ENCODE peak calls at places on chromosome 1, in seven cellular contexts. X, Z, P, N, L, D and H are unnamed samples.

GRCh38 chr1:8572106-8572505 is 245.3 kb downstream of the RERE start:
- DNase-seq in X (no peak), Z (no peak), P (peak; percentile 71), N (no peak), L (no peak), D (no peak), H (peak; percentile 7)

GRCh38 chr1:161013591-161014513 is 7.1 kb downstream of the F11R start:
- DNase-seq in X (no peak), Z (peak; percentile 75), P (peak; percentile 99), N (no peak), L (peak; percentile 74), D (no peak), H (peak; percentile 78)

GRCh38 chr1:43275826-43276620 is 6.2 kb downstream of the TMEM125 start:
- DNase-seq in X (no peak), Z (no peak), P (no peak), N (no peak), L (no peak), D (no peak), H (no peak)

GRCh38 chr1:186806477-186806876 is 22.3 kb upstream of the PLA2G4A start:
- DNase-seq in X (peak; percentile 45), Z (no peak), P (peak; percentile 5), N (no peak), L (no peak), D (no peak), H (peak; percentile 66)

GRCh38 chr1:177209357-177209756 is 38.6 kb downstream of the BRINP2 start:
- DNase-seq in X (no peak), Z (no peak), P (no peak), N (no peak), L (no peak), D (no peak), H (no peak)

GRCh38 chr1:31581821-31582810 is 5.8 kb downstream of the TINAGL1 start:
- DNase-seq in X (no peak), Z (no peak), P (no peak), N (no peak), L (no peak), D (no peak), H (peak; percentile 79)

GRCh38 chr1:35386954-35387353 is 118.4 kb downstream of the ZMYM4 start:
- DNase-seq in X (no peak), Z (no peak), P (no peak), N (no peak), L (no peak), D (no peak), H (no peak)

GRCh38 chr1:66981679-66982078 is 56.9 kb downstream of the MIER1 start:
- DNase-seq in X (no peak), Z (no peak), P (no peak), N (no peak), L (no peak), D (no peak), H (no peak)

GRCh38 chr1:228005511-228006033 is 1.2 kb upstream of the WNT3A start:
- DNase-seq in X (no peak), Z (peak; percentile 10), P (no peak), N (peak; percentile 25), L (no peak), D (no peak), H (no peak)

GRCh38 chr1:76577818-76578185 is 289.5 kb upstream of the ST6GALNAC5 start:
- DNase-seq in X (no peak), Z (no peak), P (no peak), N (no peak), L (no peak), D (no peak), H (no peak)

GRCh38 chr1:154353460-154353904 is 28.2 kb downstream of the ATP8B2 start:
- DNase-seq in X (peak; percentile 26), Z (peak; percentile 73), P (peak; percentile 65), N (no peak), L (peak; percentile 7), D (no peak), H (peak; percentile 75)

GRCh38 chr1:244653439-244654283 is 735 bp downstream of the DESI2 start:
- DNase-seq in X (no peak), Z (no peak), P (peak; percentile 38), N (no peak), L (no peak), D (no peak), H (peak; percentile 18)

GRCh38 chr1:82506970-82507369 is 706.2 kb downstream of the ADGRL2 start:
- DNase-seq in X (no peak), Z (no peak), P (no peak), N (no peak), L (no peak), D (no peak), H (no peak)

GRCh38 chr1:192739476-192740184 is 69.2 kb upstream of the RGS2 start:
- DNase-seq in X (no peak), Z (no peak), P (peak; percentile 71), N (no peak), L (no peak), D (no peak), H (peak; percentile 95)
- TF ChIP-seq JUND in X (no peak), Z (no peak), P (no peak), N (no peak), L (no peak), D (no peak), H (no peak)

GRCh38 chr1:157450106-157450505 is 102.2 kb downstream of the FCRL5 start:
- DNase-seq in X (no peak), Z (no peak), P (no peak), N (no peak), L (no peak), D (no peak), H (no peak)

GRCh38 chr1:157448666-157449065 is 103.6 kb downstream of the FCRL5 start:
- DNase-seq in X (no peak), Z (no peak), P (no peak), N (no peak), L (no peak), D (no peak), H (no peak)
- TF ChIP-seq JUND in X (no peak), Z (no peak), P (no peak), N (no peak), L (no peak), D (no peak), H (no peak)

DNA sequence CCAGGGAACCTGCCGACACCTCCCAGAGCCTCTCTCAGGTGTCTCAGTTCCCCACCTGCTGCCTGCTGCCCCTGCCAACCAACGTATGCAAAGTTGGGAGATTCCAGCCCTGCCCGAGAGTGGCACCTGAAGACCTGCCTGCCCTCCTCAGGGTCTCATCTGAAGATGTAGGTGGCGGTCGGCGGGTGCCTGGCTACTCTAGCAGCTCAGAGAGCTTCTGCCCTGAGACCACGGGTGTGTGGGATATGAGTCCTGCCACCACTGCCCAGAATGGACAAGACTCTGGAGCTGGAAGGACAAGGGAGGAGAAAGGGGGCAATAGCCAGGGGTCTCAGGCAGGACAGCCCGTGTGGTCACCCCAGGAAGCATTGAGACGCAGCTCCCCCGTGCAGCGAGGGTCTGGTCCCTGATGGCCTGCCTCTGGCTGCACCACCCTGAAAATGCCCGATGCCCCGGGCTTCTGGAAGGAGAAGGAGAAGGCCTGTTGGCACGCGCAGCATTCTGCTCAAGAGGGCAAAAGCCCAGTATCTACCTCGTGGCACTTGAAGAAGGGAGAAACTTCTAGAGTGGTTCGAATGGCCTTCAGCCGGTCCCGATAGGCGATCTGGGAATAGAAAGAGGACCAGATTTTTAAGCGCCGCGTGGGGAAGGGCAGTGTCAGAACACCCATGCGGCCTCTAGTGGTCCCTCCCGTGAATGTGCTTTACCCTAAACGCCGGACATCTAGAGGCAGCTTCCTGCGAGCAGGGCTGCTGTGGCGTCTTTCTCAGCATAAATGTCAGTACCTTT is 88.8 kb downstream of the STUM start:
- DNase-seq in X (no peak), Z (peak; percentile 75), P (peak; percentile 38), N (no peak), L (no peak), D (no peak), H (no peak)
- TF ChIP-seq JUND in X (no peak), Z (no peak), P (no peak), N (no peak), L (no peak), D (no peak), H (no peak)

GRCh38 chr1:111404588-111404987 is 22.9 kb downstream of the OVGP1 start:
- DNase-seq in X (no peak), Z (no peak), P (no peak), N (no peak), L (no peak), D (no peak), H (no peak)

GRCh38 chr1:111402083-111402482 is 25.5 kb downstream of the OVGP1 start:
- DNase-seq in X (no peak), Z (no peak), P (no peak), N (no peak), L (no peak), D (no peak), H (no peak)

DNA sequence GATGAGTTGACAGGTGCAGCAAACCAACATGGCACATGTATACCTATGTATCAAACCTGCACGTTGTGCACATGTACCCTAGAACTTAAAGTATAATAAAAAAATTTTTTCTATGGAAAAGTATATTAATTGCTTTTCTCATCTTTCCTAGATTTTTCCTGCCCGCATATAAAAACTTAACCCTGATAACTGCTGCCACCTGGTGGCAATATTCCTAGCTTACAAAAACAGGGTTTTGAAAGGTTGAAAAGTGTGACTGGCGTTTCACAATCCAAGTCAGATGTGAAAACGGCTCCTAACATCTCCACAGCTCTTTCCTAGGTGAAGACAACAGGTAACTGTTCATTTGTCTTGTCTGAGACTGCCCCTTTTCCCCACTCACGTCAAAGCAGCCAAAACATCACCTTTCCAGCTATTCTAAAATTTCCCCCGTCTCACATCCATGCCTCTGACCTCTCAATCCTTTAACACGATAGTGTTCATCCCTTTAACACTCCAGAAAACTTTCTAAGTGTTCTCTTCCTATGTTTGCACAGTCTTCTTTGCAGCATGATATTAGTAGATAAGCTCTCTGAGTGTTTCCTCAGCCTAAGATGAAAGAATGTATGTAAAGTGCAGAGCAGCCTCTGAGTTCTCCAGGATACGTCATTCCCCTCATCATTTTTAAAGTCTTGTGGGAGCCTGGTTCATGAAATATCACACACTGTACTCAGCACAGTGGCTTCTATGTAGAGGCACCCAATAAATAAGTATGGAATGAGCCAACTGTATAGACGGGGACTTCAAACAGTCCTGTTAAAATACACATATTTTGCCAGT is 27.5 kb downstream of the OVGP1 start:
- DNase-seq in X (peak; percentile 33), Z (peak; percentile 41), P (peak; percentile 40), N (peak; percentile 35), L (peak; percentile 15), D (no peak), H (peak; percentile 48)
- TF ChIP-seq JUND in X (no peak), Z (no peak), P (no peak), N (no peak), L (no peak), D (no peak), H (no peak)